ENCODE peak calls at places on chromosomes 4 and X, in five cellular contexts. S, Q, W, V and H are unnamed samples.
A peak's percentile ranks its signal among the peaks of the same experiment; 100 is the strongest.

GRCh38 chrX:12548746-12549145 is 242.5 kb upstream of the PRPS2 start:
- DNase-seq in W (no peak), S (no peak), Q (no peak), V (no peak), H (no peak)

GRCh38 chr4:46993075-46994006 is at the start of gene GABRA4:
- DNase-seq in W (no peak), S (no peak), Q (no peak), V (no peak), H (no peak)

GRCh38 chrX:31331928-31332327 is 260.1 kb upstream of the FTHL17 start:
- DNase-seq in V (no peak), W (no peak), Q (no peak), S (no peak), H (no peak)

GRCh38 chr4:74471228-74471627 is 26.3 kb downstream of the AREG start:
- DNase-seq in Q (no peak), V (no peak), S (no peak), W (no peak), H (no peak)

GRCh38 chrX:129957241-129958099 is 25.0 kb upstream of the BCORL1 start:
- DNase-seq in V (peak; percentile 71), Q (peak; percentile 16), W (no peak), S (no peak), H (peak; percentile 85)

GRCh38 chrX:38768079-38768478 is 33.2 kb upstream of the MID1IP1 start:
- DNase-seq in Q (peak; percentile 1), V (no peak), W (no peak), S (no peak), H (no peak)

GRCh38 chr4:105895609-105896460 is 564 bp downstream of the NPNT start:
- DNase-seq in V (peak; percentile 77), Q (no peak), W (no peak), S (no peak), H (peak; percentile 53)

GRCh38 chrX:50905334-50905733 is 5.2 kb upstream of the BMP15 start:
- DNase-seq in Q (no peak), V (no peak), W (peak; percentile 4), S (no peak), H (no peak)

GRCh38 chr4:152072001-152072485 is 311.2 kb upstream of the GATB start:
- DNase-seq in Q (no peak), V (no peak), S (no peak), W (no peak), H (no peak)
- H3K4me1 ChIP-seq in Q (peaks cover 17% of the 10 kb centered on the region), V (no peaks in the 10 kb centered on the region), S (no peaks in the 10 kb centered on the region), W (peaks cover 10% of the 10 kb centered on the region), H (no peaks in the 10 kb centered on the region)

GRCh38 chrX:56813318-56813837 is 84.3 kb downstream of the NBDY start:
- DNase-seq in Q (peak; percentile 78), W (no peak), S (no peak), V (no peak), H (peak; percentile 57)
- H3K4me3 ChIP-seq in Q (no peak overlapping the region), W (no peak overlapping the region), S (no peak overlapping the region), V (no peak overlapping the region), H (no peak overlapping the region)

DNA sequence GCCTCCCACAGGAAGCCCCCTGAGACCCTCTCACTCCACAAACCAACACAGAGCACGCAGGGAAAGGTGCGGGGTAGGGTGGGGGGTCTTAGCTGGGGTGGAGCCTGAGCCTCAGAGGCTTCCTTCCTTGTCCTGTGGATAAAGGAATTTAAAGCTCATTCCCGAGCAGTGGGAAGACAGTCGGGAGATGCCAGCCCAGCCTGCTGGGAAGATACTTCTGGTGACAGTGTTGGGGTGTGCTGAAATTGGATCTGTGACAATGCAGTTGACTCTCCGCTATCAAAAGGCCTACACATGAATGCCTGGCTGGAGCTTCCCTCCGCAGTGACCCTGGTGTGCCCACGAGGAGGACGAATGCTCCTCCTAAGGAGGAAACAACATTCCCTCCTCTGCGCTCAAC is 45.5 kb downstream of the JAKMIP1 start:
- DNase-seq in V (no peak), S (no peak), W (no peak), Q (no peak), H (no peak)
- H3K4me1 ChIP-seq in V (no peaks in the 10 kb centered on the region), S (peaks cover 12% of the 10 kb centered on the region), W (peaks cover 22% of the 10 kb centered on the region), Q (peaks cover 4% of the 10 kb centered on the region), H (no peaks in the 10 kb centered on the region)

DNA sequence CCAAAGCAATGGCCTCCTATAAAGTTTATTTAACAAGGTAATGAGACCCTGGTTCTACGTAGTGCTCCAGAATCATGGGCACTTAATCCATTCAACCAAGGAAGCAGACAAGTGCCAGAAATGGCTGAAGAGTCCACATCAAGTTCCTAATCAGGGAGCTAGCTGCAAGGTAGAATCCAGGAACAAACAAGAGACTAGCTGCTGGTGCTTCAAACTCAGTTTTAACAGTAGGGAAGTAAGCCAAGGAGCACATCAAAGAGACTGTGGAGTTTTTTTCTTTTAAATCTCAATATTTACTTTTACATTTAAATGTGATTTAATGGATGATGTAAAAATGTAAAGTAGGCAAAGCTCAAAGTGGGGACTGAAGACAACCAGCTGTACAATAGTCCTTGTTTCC is 630.3 kb downstream of the CCSER1 start:
- DNase-seq in W (no peak), S (no peak), V (no peak), Q (no peak), H (no peak)
- H3K4me3 ChIP-seq in W (no peak overlapping the region), S (no peak overlapping the region), V (no peak overlapping the region), Q (no peak overlapping the region), H (no peak overlapping the region)

GRCh38 chrX:18291006-18291545 is 63.4 kb downstream of the SCML2 start:
- DNase-seq in W (no peak), S (no peak), Q (no peak), V (no peak), H (no peak)

GRCh38 chrX:18286322-18286831 is 65.7 kb upstream of the BEND2 start:
- DNase-seq in S (no peak), V (no peak), Q (no peak), W (no peak), H (no peak)

GRCh38 chrX:18290200-18290599 is 64.3 kb downstream of the SCML2 start:
- DNase-seq in S (peak; percentile 7), W (no peak), Q (no peak), V (no peak), H (no peak)

GRCh38 chrX:18288716-18289115 is 65.8 kb downstream of the SCML2 start:
- DNase-seq in V (no peak), W (no peak), S (no peak), Q (no peak), H (no peak)
- H3K4me1 ChIP-seq in V (no peaks in the 10 kb centered on the region), W (peaks cover 8% of the 10 kb centered on the region), S (peaks cover 1% of the 10 kb centered on the region), Q (no peaks in the 10 kb centered on the region), H (no peaks in the 10 kb centered on the region)

GRCh38 chrX:1027133-1027532 is 185.3 kb downstream of the CRLF2 start:
- DNase-seq in V (no peak), Q (no peak), S (no peak), W (no peak), H (no peak)
- H3K4me3 ChIP-seq in V (no peak overlapping the region), Q (no peak overlapping the region), S (no peak overlapping the region), W (no peak overlapping the region), H (no peak overlapping the region)